ENCODE peak calls at places on chromosomes 4 and X, in ten cellular contexts. T is activated CD8-positive, alpha-beta memory T cell treated with anti-CD3 and anti-CD28 coated beads for 48 hours; P is C1 segment of cervical spinal cord; M is memory B cell; Y is stromal cell of bone marrow; K is progenitor cell of endocrine pancreas; I is SHP77; X is posterior cingulate gyrus; V is H4; O is GM23248. G is an unnamed sample.

GRCh38 chr4:184370711-184371389 is 103.5 kb downstream of the IRF2 start:
- DNase-seq in T (no peak), P (no peak), M (no peak), Y (peak), K (no peak), I (no peak), X (no peak), V (peak), O (peak), G (no peak)

GRCh38 chrX:71111141-71111843 is at the start of gene IL2RG:
- DNase-seq in T (no peak), P (no peak), M (peak), Y (no peak), K (no peak), I (no peak), X (no peak), V (no peak), O (no peak), G (peak)

GRCh38 chr4:2663275-2663674 is 92.9 kb downstream of the TNIP2 start:
- DNase-seq in T (no peak), P (no peak), M (no peak), Y (no peak), K (no peak), I (no peak), X (no peak), V (no peak), O (no peak), G (no peak)

GRCh38 chr4:26308573-26308972 is 12.2 kb upstream of the RBPJ start:
- DNase-seq in T (no peak), P (no peak), M (no peak), Y (no peak), K (no peak), I (no peak), X (no peak), V (no peak), O (no peak), G (no peak)

GRCh38 chr4:183029365-183029764 is 69.7 kb upstream of the WWC2 start:
- DNase-seq in T (no peak), P (no peak), M (no peak), Y (no peak), K (no peak), I (no peak), X (no peak), V (no peak), O (no peak), G (no peak)

GRCh38 chr4:30754021-30754420 is 33.9 kb downstream of the PCDH7 start:
- DNase-seq in T (no peak), P (no peak), M (no peak), Y (no peak), K (no peak), I (no peak), X (no peak), V (peak), O (peak), G (no peak)

GRCh38 chrX:135923353-135923752 is 29.8 kb downstream of the SAGE1 start:
- DNase-seq in T (no peak), P (no peak), M (no peak), Y (no peak), K (no peak), I (no peak), X (no peak), V (no peak), O (no peak), G (no peak)

GRCh38 chr4:145881991-145882390 is 56.6 kb downstream of the ZNF827 start:
- DNase-seq in T (no peak), P (peak), M (no peak), Y (no peak), K (no peak), I (no peak), X (no peak), V (no peak), O (no peak), G (no peak)

GRCh38 chr4:89492476-89493110 is 185.0 kb upstream of the GPRIN3 start:
- DNase-seq in T (no peak), P (no peak), M (no peak), Y (peak), K (no peak), I (no peak), X (no peak), V (peak), O (peak), G (no peak)

GRCh38 chrX:21840199-21840557 is 761 bp downstream of the MBTPS2 start:
- DNase-seq in T (no peak), P (no peak), M (no peak), Y (no peak), K (no peak), I (no peak), X (no peak), V (no peak), O (peak), G (peak)

GRCh38 chrX:103776586-103776985 is at the start of gene PLP1:
- DNase-seq in T (no peak), P (no peak), M (no peak), Y (no peak), K (no peak), I (no peak), X (no peak), V (no peak), O (no peak), G (no peak)

GRCh38 chr4:1014395-1015167 is 3.2 kb downstream of the FGFRL1 start:
- DNase-seq in T (no peak), P (peak), M (no peak), Y (no peak), K (no peak), I (no peak), X (peak), V (no peak), O (no peak), G (no peak)